ENCODE peak calls at places on chromosomes 12 and 14, in five cellular contexts. W, A, U, Y and N are unnamed samples.

GRCh38 chr12:120015313-120015712 is 26.3 kb downstream of the BICDL1 start:
- DNase-seq in W (no peak), A (no peak), U (no peak), Y (no peak), N (no peak)

GRCh38 chr14:98999345-98999744 is 272.7 kb downstream of the BCL11B start:
- DNase-seq in W (no peak), A (no peak), U (no peak), Y (no peak), N (no peak)

GRCh38 chr14:95519699-95520098 is 3.2 kb upstream of the SYNE3 start:
- DNase-seq in W (peak; percentile 86), A (no peak), U (peak; percentile 62), Y (no peak), N (no peak)

GRCh38 chr12:55997535-55997859 is 421 bp downstream of the SUOX start:
- DNase-seq in W (no peak), A (no peak), U (no peak), Y (no peak), N (no peak)

GRCh38 chr12:128726866-128727265 is 96.9 kb downstream of the SLC15A4 start:
- DNase-seq in W (no peak), A (no peak), U (no peak), Y (no peak), N (no peak)

GRCh38 chr14:105602243-105602750 is 75.9 kb downstream of the TMEM121 start:
- DNase-seq in W (no peak), A (no peak), U (no peak), Y (no peak), N (no peak)

GRCh38 chr14:24156840-24157239 is 4.2 kb upstream of the IRF9 start:
- DNase-seq in W (no peak), A (no peak), U (no peak), Y (no peak), N (no peak)

GRCh38 chr12:11085419-11085818 is 6.7 kb downstream of the TAS2R43 start:
- DNase-seq in W (no peak), A (no peak), U (no peak), Y (no peak), N (no peak)

GRCh38 chr12:124898200-124898950 is 16.1 kb downstream of the UBC start:
- DNase-seq in W (no peak), A (no peak), U (peak; percentile 35), Y (peak; percentile 45), N (no peak)

GRCh38 chr12:132583736-132584135 is 26.6 kb downstream of the LRCOL1 start:
- DNase-seq in W (no peak), A (no peak), U (no peak), Y (peak; percentile 85), N (no peak)
- H3K4me3 ChIP-seq in W (no peak overlapping the region), A (no peak overlapping the region), U (no peak overlapping the region), Y (peak overlapping the region; percentile 39), N (no peak overlapping the region)

GRCh38 chr14:54493293-54493692 is 4.5 kb upstream of the GMFB start:
- DNase-seq in W (no peak), A (no peak), U (no peak), Y (peak; percentile 47), N (no peak)
- TF ChIP-seq CTCF in W (no peak), A (no peak), U (no peak), Y (peak; percentile 24), N (no peak)

GRCh38 chr14:101739446-101740141 is 21.9 kb upstream of the PPP2R5C start:
- DNase-seq in W (no peak), A (no peak), U (no peak), Y (no peak), N (no peak)
- H3K9me3 ChIP-seq in W (no peaks in the 10 kb centered on the region), A (no peaks in the 10 kb centered on the region), U (no peaks in the 10 kb centered on the region), Y (no peaks in the 10 kb centered on the region), N (peaks cover 8% of the 10 kb centered on the region)

DNA sequence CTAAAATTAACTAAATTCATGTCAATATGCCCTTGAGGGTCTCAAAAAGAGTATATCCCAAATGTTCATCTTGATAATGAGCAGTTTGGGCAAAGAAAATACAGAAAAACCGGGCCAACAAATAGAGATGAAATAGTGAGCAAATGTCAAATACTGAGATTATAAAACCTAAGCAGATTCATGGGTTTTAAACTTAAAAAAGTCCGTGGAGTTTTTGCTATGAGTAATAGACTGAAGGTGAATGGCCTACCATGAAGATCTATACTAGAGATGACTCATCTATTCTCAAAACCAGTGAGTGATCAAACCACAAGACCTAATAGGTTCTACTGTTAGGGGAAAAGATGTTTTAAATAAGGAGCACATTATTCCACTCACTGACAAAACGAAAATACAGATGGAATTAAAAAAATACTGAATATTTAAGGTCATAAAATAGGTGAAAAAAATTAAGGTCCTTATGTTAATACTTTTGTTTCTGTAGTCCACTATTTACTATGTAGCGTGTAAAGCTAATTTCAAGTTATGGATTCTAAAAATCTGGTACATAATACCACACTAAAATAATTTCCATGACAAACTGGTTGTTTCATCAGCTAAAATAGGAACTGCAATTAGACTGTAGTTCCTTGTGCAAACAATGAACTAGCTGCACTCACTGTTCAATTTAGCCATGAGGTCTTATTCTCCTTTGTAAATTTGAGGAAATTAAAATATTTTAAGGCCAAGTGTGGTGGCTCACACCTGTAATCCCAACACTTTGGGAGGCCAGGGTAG is 5.0 kb downstream of the HNRNPC start:
- DNase-seq in W (peak; percentile 54), A (no peak), U (no peak), Y (no peak), N (peak; percentile 45)
- H3K4me3 ChIP-seq in W (no peak overlapping the region), A (no peak overlapping the region), U (no peak overlapping the region), Y (peak overlapping the region; percentile 99), N (peak overlapping the region; percentile 31)

DNA sequence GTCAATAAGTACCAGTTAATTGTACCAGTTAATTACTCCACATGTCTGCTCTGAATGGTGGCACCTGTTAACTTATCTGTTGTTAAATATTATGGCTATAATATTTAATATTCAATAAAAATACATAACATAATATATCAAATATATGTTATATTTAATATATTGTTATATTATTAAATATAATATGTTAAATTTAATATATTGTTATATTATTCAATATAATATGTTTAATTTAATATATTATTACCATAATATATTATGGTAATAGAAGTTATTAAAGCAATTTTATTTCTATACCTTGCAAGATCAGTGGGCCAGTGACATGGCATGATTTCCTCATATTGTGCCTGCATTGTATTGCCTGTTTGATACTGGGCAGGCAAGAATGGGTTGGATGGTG is 98.4 kb downstream of the TBC1D30 start:
- DNase-seq in W (no peak), A (no peak), U (no peak), Y (no peak), N (no peak)
- TF ChIP-seq CTCF in W (no peak), A (no peak), U (no peak), Y (no peak), N (no peak)

DNA sequence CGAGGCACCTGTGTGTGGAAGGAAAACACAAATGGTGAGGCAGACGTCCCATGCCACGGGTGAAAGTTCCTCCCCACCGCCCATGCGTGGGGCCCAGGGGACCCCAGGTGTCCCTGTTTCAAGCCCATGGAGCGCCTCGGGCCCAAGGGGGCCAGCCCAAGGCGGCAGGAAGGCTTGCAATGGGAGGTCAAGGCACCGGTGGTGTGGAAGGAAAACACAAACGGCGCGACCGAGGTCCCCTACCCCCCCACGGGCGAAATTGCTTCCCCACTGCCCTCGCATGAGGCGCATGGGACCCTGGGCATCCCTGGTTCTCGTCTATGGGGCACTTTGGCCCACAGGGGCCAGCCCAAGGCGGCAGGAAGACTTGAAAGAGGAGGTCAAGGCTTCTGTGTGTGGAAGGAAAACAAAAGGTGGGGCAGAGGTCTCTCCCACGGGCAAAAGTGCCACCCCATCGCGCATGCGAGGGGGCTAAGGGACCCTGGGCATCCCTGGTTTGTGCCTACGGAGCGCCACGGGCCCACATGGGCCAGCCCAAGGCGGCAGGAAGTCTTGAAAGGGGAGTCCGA is 379.4 kb downstream of the ALG10 start:
- DNase-seq in W (no peak), A (peak; percentile 0), U (peak; percentile 6), Y (no peak), N (no peak)
- H3K9me3 ChIP-seq in W (no peaks in the 10 kb centered on the region), A (no peaks in the 10 kb centered on the region), U (peaks cover 17% of the 10 kb centered on the region), Y (no peaks in the 10 kb centered on the region), N (peaks cover 100% of the 10 kb centered on the region)

GRCh38 chr12:49367381-49368239 is at the start of gene SPATS2:
- DNase-seq in W (peak; percentile 46), A (no peak), U (peak; percentile 96), Y (no peak), N (no peak)

GRCh38 chr12:49370539-49370938 is 3.3 kb downstream of the SPATS2 start:
- DNase-seq in W (no peak), A (no peak), U (no peak), Y (no peak), N (no peak)

GRCh38 chr12:49368240-49368600 is 958 bp downstream of the SPATS2 start:
- DNase-seq in W (no peak), A (no peak), U (no peak), Y (no peak), N (no peak)

GRCh38 chr12:49366652-49367380 is 446 bp upstream of the SPATS2 start:
- DNase-seq in W (peak; percentile 98), A (peak; percentile 95), U (peak; percentile 91), Y (peak; percentile 99), N (peak; percentile 83)

GRCh38 chr12:49369723-49370145 is 2.5 kb downstream of the SPATS2 start:
- DNase-seq in W (peak; percentile 69), A (peak; percentile 40), U (no peak), Y (peak; percentile 28), N (no peak)
- H3K4me3 ChIP-seq in W (no peak overlapping the region), A (no peak overlapping the region), U (no peak overlapping the region), Y (no peak overlapping the region), N (peak overlapping the region; percentile 68)

DNA sequence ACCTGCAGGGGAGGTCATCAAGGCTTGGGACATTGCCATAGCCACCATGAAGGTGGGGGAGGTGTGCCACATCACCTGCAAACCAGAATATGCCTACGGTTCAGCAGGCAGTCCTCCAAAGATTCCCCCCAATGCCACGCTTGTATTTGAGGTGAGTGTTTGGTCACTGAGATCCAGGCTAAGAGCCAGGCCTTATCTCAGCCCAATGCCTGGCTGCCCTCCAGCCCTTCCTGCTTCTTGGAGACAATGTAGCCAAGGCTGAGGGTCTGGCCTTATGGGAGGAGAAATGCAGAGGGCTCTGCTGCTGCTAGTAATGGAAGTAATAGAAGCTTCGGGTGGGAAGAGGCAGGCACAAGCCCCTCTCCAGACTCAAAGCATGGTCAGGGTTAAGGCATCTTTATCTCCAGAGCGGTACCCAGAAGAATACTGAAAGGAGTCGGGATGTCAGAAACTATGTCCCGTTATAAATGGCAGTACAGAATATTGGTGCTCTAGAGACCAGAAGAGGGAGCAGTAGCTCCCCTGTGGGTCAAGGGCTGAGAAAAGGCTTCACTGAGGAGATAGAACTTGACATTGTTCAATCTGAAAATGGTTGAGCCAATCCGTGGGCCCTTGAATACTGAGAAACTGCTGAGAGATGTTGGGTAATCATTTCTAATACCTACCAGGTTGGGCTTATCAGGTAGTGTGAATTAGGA is 3.1 kb downstream of the FKBP4 start:
- DNase-seq in W (peak; percentile 69), A (peak; percentile 54), U (peak; percentile 69), Y (no peak), N (no peak)
- TF ChIP-seq CTCF in W (peak; percentile 31), A (no peak), U (peak; percentile 33), Y (no peak), N (peak; percentile 26)